ENCODE peak calls at places on chromosomes 2 and 18, in eight cellular contexts. One of them, this sample, is unnamed.

GRCh38 chr18:44341759-44342158 is 338.9 kb upstream of the SETBP1 start:
- DNase-seq in HCT116: no peak
- DNase-seq in K562: no peak
- DNase-seq in A549: no peak
- DNase-seq in endothelial cell of umbilical vein: no peak
- DNase-seq in HepG2: no peak
- DNase-seq in WTC11: no peak
- DNase-seq in GM12878: no peak
- DNase-seq in this sample: no peak

GRCh38 chr2:30565860-30566358 is 118.9 kb downstream of the LCLAT1 start:
- DNase-seq in HCT116: no peak
- DNase-seq in K562: no peak
- DNase-seq in A549: no peak
- DNase-seq in endothelial cell of umbilical vein: no peak
- DNase-seq in HepG2: no peak
- DNase-seq in WTC11: no peak
- DNase-seq in GM12878: no peak
- DNase-seq in this sample: no peak

GRCh38 chr18:31954349-31954748 is 11.4 kb upstream of the TRAPPC8 start:
- DNase-seq in HCT116: no peak
- DNase-seq in K562: no peak
- DNase-seq in A549: peak
- DNase-seq in endothelial cell of umbilical vein: no peak
- DNase-seq in HepG2: peak
- DNase-seq in WTC11: no peak
- DNase-seq in GM12878: no peak
- DNase-seq in this sample: no peak

GRCh38 chr2:130328710-130329109 is 14.0 kb upstream of the IMP4 start:
- DNase-seq in HCT116: no peak
- DNase-seq in K562: no peak
- DNase-seq in A549: no peak
- DNase-seq in endothelial cell of umbilical vein: no peak
- DNase-seq in HepG2: no peak
- DNase-seq in WTC11: no peak
- DNase-seq in GM12878: no peak
- DNase-seq in this sample: no peak

GRCh38 chr2:214604861-214605260 is 194.0 kb downstream of the VWC2L start:
- DNase-seq in HCT116: no peak
- DNase-seq in K562: no peak
- DNase-seq in A549: peak
- DNase-seq in endothelial cell of umbilical vein: no peak
- DNase-seq in HepG2: no peak
- DNase-seq in WTC11: no peak
- DNase-seq in GM12878: no peak
- DNase-seq in this sample: no peak

GRCh38 chr2:122883849-122884248 is 1128.4 kb downstream of the TSN start:
- DNase-seq in HCT116: no peak
- DNase-seq in K562: no peak
- DNase-seq in A549: no peak
- DNase-seq in endothelial cell of umbilical vein: no peak
- DNase-seq in HepG2: no peak
- DNase-seq in WTC11: no peak
- DNase-seq in GM12878: peak
- DNase-seq in this sample: no peak

GRCh38 chr2:165662720-165663119 is 131.3 kb downstream of the GALNT3 start:
- DNase-seq in HCT116: no peak
- DNase-seq in K562: no peak
- DNase-seq in A549: no peak
- DNase-seq in endothelial cell of umbilical vein: no peak
- DNase-seq in HepG2: no peak
- DNase-seq in WTC11: no peak
- DNase-seq in GM12878: no peak
- DNase-seq in this sample: no peak

GRCh38 chr2:98656800-98657199 is 48.4 kb downstream of the UNC50 start:
- DNase-seq in HCT116: no peak
- DNase-seq in K562: no peak
- DNase-seq in A549: no peak
- DNase-seq in endothelial cell of umbilical vein: no peak
- DNase-seq in HepG2: no peak
- DNase-seq in WTC11: no peak
- DNase-seq in GM12878: no peak
- DNase-seq in this sample: peak

GRCh38 chr18:76130845-76131244 is 364.2 kb downstream of the ZNF516 start:
- DNase-seq in HCT116: no peak
- DNase-seq in K562: no peak
- DNase-seq in A549: no peak
- DNase-seq in endothelial cell of umbilical vein: no peak
- DNase-seq in HepG2: no peak
- DNase-seq in WTC11: no peak
- DNase-seq in GM12878: no peak
- DNase-seq in this sample: no peak

GRCh38 chr2:26679857-26680256 is 12.7 kb upstream of the KCNK3 start:
- DNase-seq in HCT116: no peak
- DNase-seq in K562: no peak
- DNase-seq in A549: no peak
- DNase-seq in endothelial cell of umbilical vein: no peak
- DNase-seq in HepG2: no peak
- DNase-seq in WTC11: no peak
- DNase-seq in GM12878: no peak
- DNase-seq in this sample: peak

GRCh38 chr2:186883666-186884065 is 34.7 kb upstream of the ZSWIM2 start:
- DNase-seq in HCT116: no peak
- DNase-seq in K562: no peak
- DNase-seq in A549: no peak
- DNase-seq in endothelial cell of umbilical vein: peak
- DNase-seq in HepG2: no peak
- DNase-seq in WTC11: no peak
- DNase-seq in GM12878: no peak
- DNase-seq in this sample: no peak

GRCh38 chr2:168181825-168182224 is 65.6 kb downstream of the STK39 start:
- DNase-seq in HCT116: no peak
- DNase-seq in K562: no peak
- DNase-seq in A549: no peak
- DNase-seq in endothelial cell of umbilical vein: no peak
- DNase-seq in HepG2: no peak
- DNase-seq in WTC11: no peak
- DNase-seq in GM12878: no peak
- DNase-seq in this sample: no peak

GRCh38 chr18:61898576-61899205 is 5.9 kb upstream of the RNF152 start:
- DNase-seq in HCT116: no peak
- DNase-seq in K562: no peak
- DNase-seq in A549: no peak
- DNase-seq in endothelial cell of umbilical vein: no peak
- DNase-seq in HepG2: peak
- DNase-seq in WTC11: no peak
- DNase-seq in GM12878: no peak
- DNase-seq in this sample: no peak

GRCh38 chr2:43129676-43130547 is 96.5 kb downstream of the ZFP36L2 start:
- DNase-seq in HCT116: no peak
- DNase-seq in K562: no peak
- DNase-seq in A549: no peak
- DNase-seq in endothelial cell of umbilical vein: no peak
- DNase-seq in HepG2: peak
- DNase-seq in WTC11: no peak
- DNase-seq in GM12878: no peak
- DNase-seq in this sample: peak

GRCh38 chr2:9191044-9191481 is 15.5 kb upstream of the ASAP2 start:
- DNase-seq in HCT116: no peak
- DNase-seq in K562: no peak
- DNase-seq in A549: peak
- DNase-seq in endothelial cell of umbilical vein: peak
- DNase-seq in HepG2: peak
- DNase-seq in WTC11: peak
- DNase-seq in GM12878: no peak
- DNase-seq in this sample: peak

GRCh38 chr18:31190919-31191318 is 28.3 kb upstream of the DSC1 start:
- DNase-seq in HCT116: no peak
- DNase-seq in K562: no peak
- DNase-seq in A549: no peak
- DNase-seq in endothelial cell of umbilical vein: no peak
- DNase-seq in HepG2: no peak
- DNase-seq in WTC11: no peak
- DNase-seq in GM12878: no peak
- DNase-seq in this sample: no peak

GRCh38 chr18:38077219-38077618 is 511.6 kb upstream of the CELF4 start:
- DNase-seq in HCT116: no peak
- DNase-seq in K562: no peak
- DNase-seq in A549: no peak
- DNase-seq in endothelial cell of umbilical vein: no peak
- DNase-seq in HepG2: no peak
- DNase-seq in WTC11: peak
- DNase-seq in GM12878: no peak
- DNase-seq in this sample: peak

DNA sequence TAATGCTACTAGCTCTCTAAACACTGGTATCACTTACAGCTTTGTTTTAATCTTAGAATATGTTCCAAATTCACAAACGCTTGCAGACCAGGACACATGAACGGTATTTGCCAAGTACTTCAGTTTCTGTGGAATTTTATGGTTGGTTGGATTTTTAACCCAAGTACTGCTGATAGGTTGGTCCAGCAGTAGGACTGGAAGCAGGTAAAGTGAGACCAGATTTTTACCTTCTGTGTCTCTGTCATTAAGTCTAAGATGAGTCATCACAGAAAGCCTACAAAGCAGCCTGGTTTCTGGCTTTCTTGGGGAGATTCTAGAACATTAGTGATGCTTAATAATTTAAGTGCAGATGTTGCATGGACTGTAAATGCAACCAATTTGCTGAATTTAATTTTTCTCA is 100.6 kb downstream of the SCG2 start:
- DNase-seq in HCT116: no peak
- DNase-seq in K562: no peak
- DNase-seq in A549: no peak
- DNase-seq in endothelial cell of umbilical vein: no peak
- DNase-seq in HepG2: no peak
- DNase-seq in WTC11: no peak
- DNase-seq in GM12878: no peak
- DNase-seq in this sample: no peak
- TF ChIP-seq MAX in HCT116: no peak
- TF ChIP-seq MAX in K562: no peak
- TF ChIP-seq MAX in A549: no peak
- TF ChIP-seq MAX in endothelial cell of umbilical vein: no peak
- TF ChIP-seq MAX in HepG2: no peak
- TF ChIP-seq MAX in WTC11: no peak
- TF ChIP-seq MAX in GM12878: no peak
- TF ChIP-seq MAX in this sample: no peak

GRCh38 chr18:23141022-23141999 is 6.0 kb downstream of the CABLES1 start:
- DNase-seq in HCT116: no peak
- DNase-seq in K562: no peak
- DNase-seq in A549: no peak
- DNase-seq in endothelial cell of umbilical vein: no peak
- DNase-seq in HepG2: peak
- DNase-seq in WTC11: no peak
- DNase-seq in GM12878: no peak
- DNase-seq in this sample: no peak
- TF ChIP-seq MAX in HCT116: no peak
- TF ChIP-seq MAX in K562: no peak
- TF ChIP-seq MAX in A549: peak
- TF ChIP-seq MAX in endothelial cell of umbilical vein: peak
- TF ChIP-seq MAX in HepG2: peak
- TF ChIP-seq MAX in WTC11: no peak
- TF ChIP-seq MAX in GM12878: no peak
- TF ChIP-seq MAX in this sample: no peak

GRCh38 chr2:203062126-203062525 is 47.5 kb downstream of the NBEAL1 start:
- DNase-seq in HCT116: no peak
- DNase-seq in K562: no peak
- DNase-seq in A549: no peak
- DNase-seq in endothelial cell of umbilical vein: no peak
- DNase-seq in HepG2: no peak
- DNase-seq in WTC11: no peak
- DNase-seq in GM12878: no peak
- DNase-seq in this sample: no peak

GRCh38 chr2:203059567-203059966 is 44.9 kb downstream of the NBEAL1 start:
- DNase-seq in HCT116: no peak
- DNase-seq in K562: no peak
- DNase-seq in A549: no peak
- DNase-seq in endothelial cell of umbilical vein: no peak
- DNase-seq in HepG2: no peak
- DNase-seq in WTC11: no peak
- DNase-seq in GM12878: no peak
- DNase-seq in this sample: no peak

GRCh38 chr2:203061346-203061745 is 46.7 kb downstream of the NBEAL1 start:
- DNase-seq in HCT116: no peak
- DNase-seq in K562: no peak
- DNase-seq in A549: peak
- DNase-seq in endothelial cell of umbilical vein: no peak
- DNase-seq in HepG2: peak
- DNase-seq in WTC11: no peak
- DNase-seq in GM12878: no peak
- DNase-seq in this sample: no peak
- TF ChIP-seq MAX in HCT116: no peak
- TF ChIP-seq MAX in K562: no peak
- TF ChIP-seq MAX in A549: peak
- TF ChIP-seq MAX in endothelial cell of umbilical vein: no peak
- TF ChIP-seq MAX in HepG2: no peak
- TF ChIP-seq MAX in WTC11: no peak
- TF ChIP-seq MAX in GM12878: no peak
- TF ChIP-seq MAX in this sample: no peak

GRCh38 chr2:45170191-45170975 is 161.1 kb upstream of the SIX2 start:
- DNase-seq in HCT116: no peak
- DNase-seq in K562: no peak
- DNase-seq in A549: no peak
- DNase-seq in endothelial cell of umbilical vein: no peak
- DNase-seq in HepG2: no peak
- DNase-seq in WTC11: no peak
- DNase-seq in GM12878: no peak
- DNase-seq in this sample: peak

GRCh38 chr2:45170976-45171514 is 161.8 kb upstream of the SIX2 start:
- DNase-seq in HCT116: no peak
- DNase-seq in K562: no peak
- DNase-seq in A549: no peak
- DNase-seq in endothelial cell of umbilical vein: no peak
- DNase-seq in HepG2: no peak
- DNase-seq in WTC11: no peak
- DNase-seq in GM12878: no peak
- DNase-seq in this sample: no peak

GRCh38 chr2:45168731-45169338 is 159.6 kb upstream of the SIX2 start:
- DNase-seq in HCT116: no peak
- DNase-seq in K562: no peak
- DNase-seq in A549: peak
- DNase-seq in endothelial cell of umbilical vein: peak
- DNase-seq in HepG2: no peak
- DNase-seq in WTC11: peak
- DNase-seq in GM12878: no peak
- DNase-seq in this sample: peak

GRCh38 chr2:45167885-45168284 is 158.6 kb upstream of the SIX2 start:
- DNase-seq in HCT116: no peak
- DNase-seq in K562: no peak
- DNase-seq in A549: no peak
- DNase-seq in endothelial cell of umbilical vein: no peak
- DNase-seq in HepG2: no peak
- DNase-seq in WTC11: no peak
- DNase-seq in GM12878: no peak
- DNase-seq in this sample: no peak

GRCh38 chr2:45169339-45170190 is 160.3 kb upstream of the SIX2 start:
- DNase-seq in HCT116: no peak
- DNase-seq in K562: no peak
- DNase-seq in A549: peak
- DNase-seq in endothelial cell of umbilical vein: peak
- DNase-seq in HepG2: no peak
- DNase-seq in WTC11: peak
- DNase-seq in GM12878: no peak
- DNase-seq in this sample: peak
- TF ChIP-seq MAX in HCT116: no peak
- TF ChIP-seq MAX in K562: no peak
- TF ChIP-seq MAX in A549: no peak
- TF ChIP-seq MAX in endothelial cell of umbilical vein: no peak
- TF ChIP-seq MAX in HepG2: no peak
- TF ChIP-seq MAX in WTC11: no peak
- TF ChIP-seq MAX in GM12878: no peak
- TF ChIP-seq MAX in this sample: no peak

GRCh38 chr2:106956416-106956815 is 70.4 kb upstream of the ST6GAL2 start:
- DNase-seq in HCT116: no peak
- DNase-seq in K562: no peak
- DNase-seq in A549: no peak
- DNase-seq in endothelial cell of umbilical vein: no peak
- DNase-seq in HepG2: no peak
- DNase-seq in WTC11: no peak
- DNase-seq in GM12878: no peak
- DNase-seq in this sample: no peak
- TF ChIP-seq MAX in HCT116: no peak
- TF ChIP-seq MAX in K562: no peak
- TF ChIP-seq MAX in A549: no peak
- TF ChIP-seq MAX in endothelial cell of umbilical vein: no peak
- TF ChIP-seq MAX in HepG2: no peak
- TF ChIP-seq MAX in WTC11: no peak
- TF ChIP-seq MAX in GM12878: no peak
- TF ChIP-seq MAX in this sample: no peak

This sample was measured in NB4.